ENCODE peak calls at places on chromosomes 16 and 17, in five cellular contexts. I is A549, Z is H1, W is K562, U is HepG2. R is an unnamed sample.

GRCh38 chr16:69314534-69314933 is 3.4 kb downstream of the VPS4A start:
- DNase-seq in I (no peak), W (no peak), Z (no peak), U (no peak), R (no peak)

GRCh38 chr17:28317965-28318758 is 838 bp upstream of the TMEM97 start:
- DNase-seq in Z (no peak), W (peak; percentile 61), I (no peak), U (no peak), R (no peak)

GRCh38 chr17:80455328-80455710 is 21.1 kb downstream of the NPTX1 start:
- DNase-seq in I (peak; percentile 88), W (peak; percentile 76), Z (no peak), U (peak; percentile 64), R (peak; percentile 46)

GRCh38 chr17:45270828-45271418 is 9.0 kb upstream of the SPATA32 start:
- DNase-seq in W (peak; percentile 65), U (no peak), I (peak; percentile 68), Z (no peak), R (no peak)

GRCh38 chr17:2929881-2930533 is 133.4 kb downstream of the OR1D5 start:
- DNase-seq in I (peak; percentile 83), U (peak; percentile 29), Z (peak; percentile 47), W (peak; percentile 30), R (peak; percentile 39)

GRCh38 chr16:84501077-84501735 is 3.3 kb downstream of the MEAK7 start:
- DNase-seq in W (no peak), U (no peak), Z (no peak), I (peak; percentile 76), R (peak; percentile 78)

GRCh38 chr17:29546834-29547233 is 20.0 kb downstream of the ABHD15 start:
- DNase-seq in U (no peak), Z (no peak), I (no peak), W (no peak), R (no peak)

GRCh38 chr17:81323411-81323868 is 28.3 kb upstream of the SLC38A10 start:
- DNase-seq in W (no peak), U (no peak), Z (no peak), I (no peak), R (no peak)

GRCh38 chr16:77300232-77300631 is 101.0 kb downstream of the SYCE1L start:
- DNase-seq in Z (no peak), I (no peak), W (no peak), U (no peak), R (no peak)

GRCh38 chr16:65658339-65659275 is 536.7 kb upstream of the CDH11 start:
- DNase-seq in I (no peak), U (no peak), Z (no peak), W (no peak), R (peak; percentile 86)

GRCh38 chr16:88390760-88391496 is 8.2 kb downstream of the ZNF469 start:
- DNase-seq in I (no peak), Z (no peak), U (no peak), W (no peak), R (no peak)

GRCh38 chr17:83057793-83058477 is 21.5 kb upstream of the METRNL start:
- DNase-seq in U (no peak), Z (no peak), I (no peak), W (no peak), R (no peak)

GRCh38 chr17:82272495-82273326 is 789 bp downstream of the CSNK1D start:
- DNase-seq in U (no peak), Z (no peak), I (peak; percentile 59), W (peak; percentile 70), R (no peak)

GRCh38 chr17:4849011-4849536 is 15.9 kb downstream of the MINK1 start:
- DNase-seq in Z (peak; percentile 47), U (no peak), W (no peak), I (peak; percentile 80), R (no peak)

GRCh38 chr16:23905027-23905426 is 69.2 kb downstream of the PRKCB start:
- DNase-seq in W (no peak), Z (peak; percentile 68), I (peak; percentile 15), U (no peak), R (peak; percentile 70)

GRCh38 chr17:56779898-56780777 is 53.6 kb downstream of the C17orf67 start:
- DNase-seq in I (peak; percentile 67), U (peak; percentile 67), W (peak; percentile 83), Z (peak; percentile 36), R (peak; percentile 66)

GRCh38 chr16:22786691-22787090 is 27.3 kb upstream of the HS3ST2 start:
- DNase-seq in Z (no peak), W (no peak), U (no peak), I (no peak), R (no peak)

GRCh38 chr16:47008174-47008573 is 34.7 kb upstream of the DNAJA2 start:
- DNase-seq in Z (no peak), W (no peak), I (no peak), U (no peak), R (peak; percentile 25)

GRCh38 chr17:8322078-8322477 is 12.0 kb downstream of the ARHGEF15 start:
- DNase-seq in Z (no peak), W (no peak), I (no peak), U (no peak), R (no peak)

GRCh38 chr17:20009302-20010098 is at the start of gene SPECC1:
- DNase-seq in Z (peak; percentile 65), I (peak; percentile 48), U (peak; percentile 62), W (peak; percentile 87), R (peak; percentile 43)

GRCh38 chr16:79632289-79632688 is 31.8 kb upstream of the MAF start:
- DNase-seq in U (no peak), Z (no peak), W (no peak), I (no peak), R (no peak)

GRCh38 chr16:63720848-63721247 is 1401.0 kb downstream of the CDH11 start:
- DNase-seq in Z (no peak), U (no peak), I (no peak), W (no peak), R (no peak)

GRCh38 chr16:67946966-67947558 is 3.1 kb upstream of the LCAT start:
- DNase-seq in U (no peak), W (no peak), Z (no peak), I (no peak), R (no peak)

GRCh38 chr16:78230832-78231231 is 131.4 kb downstream of the WWOX start:
- DNase-seq in U (no peak), W (no peak), I (no peak), Z (no peak), R (peak; percentile 8)

DNA sequence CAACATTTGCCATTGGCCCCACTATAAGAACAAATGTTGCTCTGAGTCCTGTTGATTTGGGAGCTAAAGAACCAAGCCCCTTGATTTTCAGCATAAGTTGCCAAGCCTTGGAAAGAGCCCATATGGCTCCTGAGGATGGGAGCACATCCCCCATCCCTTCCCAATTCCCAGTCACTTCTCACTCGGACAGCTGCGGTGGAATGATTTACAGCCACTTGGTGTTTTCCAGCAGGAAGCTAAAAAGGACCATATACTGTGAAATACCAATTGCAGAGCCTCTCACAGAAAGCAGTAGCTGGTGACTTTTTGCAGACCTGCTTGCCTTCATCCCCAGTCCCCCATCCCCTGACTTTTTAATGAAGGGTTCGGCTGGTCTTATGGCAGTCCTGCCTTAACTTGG is 524.6 kb downstream of the GRIN2A start:
- DNase-seq in U (no peak), W (no peak), I (no peak), Z (no peak), R (no peak)
- TF ChIP-seq MAFK in U (no peak), W (no peak), I (no peak), Z (no peak), R (no peak)

GRCh38 chr17:21382560-21383495 is 6.7 kb downstream of the KCNJ12 start:
- DNase-seq in W (no peak), I (no peak), U (no peak), Z (no peak), R (no peak)
- TF ChIP-seq MAFK in W (no peak), I (no peak), U (no peak), Z (no peak), R (no peak)

DNA sequence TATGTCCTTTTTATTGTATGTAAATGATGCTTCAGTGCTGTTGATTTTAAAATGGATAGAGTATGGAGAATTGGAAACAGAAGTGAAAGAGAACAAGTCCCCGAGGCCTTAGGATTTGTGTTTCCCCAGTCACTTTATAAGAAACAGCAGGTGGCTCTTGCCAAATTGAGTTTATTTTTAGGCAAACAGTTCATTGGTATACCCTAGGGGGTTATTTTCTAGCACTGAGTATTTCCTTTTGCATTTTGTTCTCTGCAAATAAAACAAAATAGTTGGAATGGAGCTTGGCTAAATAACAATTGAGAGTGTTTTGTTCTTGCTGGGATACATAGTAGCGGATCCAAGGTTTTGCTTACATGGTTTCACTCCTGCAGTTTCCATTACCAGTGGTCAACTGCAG is 591.1 kb upstream of the C16orf82 start:
- DNase-seq in W (no peak), I (no peak), Z (no peak), U (no peak), R (no peak)
- TF ChIP-seq MAFK in W (no peak), I (no peak), Z (no peak), U (no peak), R (no peak)

DNA sequence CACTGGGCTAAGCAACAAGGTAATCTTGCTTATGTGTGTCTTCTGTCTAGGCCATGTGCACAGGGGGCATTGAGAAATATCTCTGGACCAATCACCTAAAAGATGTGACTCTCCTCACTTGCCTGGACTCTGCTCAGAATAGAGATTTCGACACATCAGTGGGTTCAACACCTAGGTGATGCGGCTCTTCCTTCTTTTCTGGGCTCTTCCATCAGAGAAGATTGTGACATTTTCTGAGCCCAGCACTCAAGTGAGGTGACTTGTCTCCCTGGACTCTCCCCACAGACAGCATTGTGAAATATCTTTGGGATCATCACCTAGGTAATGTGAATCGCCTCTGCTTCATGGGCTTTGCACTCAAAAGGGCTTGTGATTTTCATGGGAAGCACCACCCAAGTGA is 1904.1 kb downstream of the TP53TG3F start:
- DNase-seq in I (no peak), U (no peak), W (no peak), Z (no peak), R (no peak)
- TF ChIP-seq MAFK in I (no peak), U (no peak), W (no peak), Z (no peak), R (no peak)

GRCh38 chr17:17808706-17809432 is 27.9 kb downstream of the SREBF1 start:
- DNase-seq in W (no peak), Z (no peak), U (no peak), I (no peak), R (peak; percentile 37)

GRCh38 chr17:17807440-17807839 is 29.3 kb downstream of the SREBF1 start:
- DNase-seq in I (no peak), Z (no peak), W (no peak), U (no peak), R (no peak)

GRCh38 chr17:17811381-17812210 is 25.2 kb downstream of the SREBF1 start:
- DNase-seq in Z (no peak), W (no peak), U (peak; percentile 70), I (no peak), R (no peak)

GRCh38 chr17:17810374-17811248 is 26.2 kb downstream of the SREBF1 start:
- DNase-seq in Z (no peak), W (no peak), U (no peak), I (no peak), R (no peak)

GRCh38 chr17:17809527-17810373 is 27.0 kb downstream of the SREBF1 start:
- DNase-seq in Z (peak; percentile 50), U (no peak), W (no peak), I (no peak), R (no peak)
- TF ChIP-seq MAFK in Z (no peak), U (no peak), W (no peak), I (no peak), R (no peak)

DNA sequence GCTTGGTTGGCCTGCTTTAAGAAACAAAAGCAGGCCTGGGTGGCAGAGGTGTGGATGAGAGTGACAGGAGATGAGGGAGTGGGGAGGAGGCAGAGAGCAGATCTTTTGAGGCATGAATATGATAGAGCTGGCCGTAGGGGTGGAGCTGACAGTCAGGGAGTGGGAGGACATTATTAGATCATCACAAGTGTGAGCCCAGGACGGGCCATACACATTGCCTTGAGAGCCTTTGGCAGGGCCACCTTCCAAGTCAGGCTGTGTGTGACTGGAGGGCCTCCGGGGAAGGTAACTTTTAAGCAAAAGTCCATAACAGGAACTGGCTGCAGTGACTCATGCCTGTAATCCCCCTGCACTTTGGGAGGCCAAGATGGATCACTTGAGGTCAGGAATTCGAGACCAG is 26.3 kb downstream of the GINS3 start:
- DNase-seq in Z (no peak), I (no peak), U (no peak), W (peak; percentile 39), R (peak; percentile 27)
- TF ChIP-seq MAFK in Z (no peak), I (no peak), U (no peak), W (no peak), R (no peak)